ENCODE peak calls at places on chromosomes 1 and 21, in nine cellular contexts. One of them, this sample, is unnamed. For H3K9me3, the result is how much of the 10 kb centered on the place peaks cover.

GRCh38 chr21:28798798-28799197 is 193.9 kb downstream of the LTN1 start:
- DNase-seq in adrenal gland: no peak
- DNase-seq in neural progenitor cell: no peak
- DNase-seq in adipocyte: peak
- DNase-seq in left ventricle myocardium inferior: no peak
- DNase-seq in tibial artery: no peak
- DNase-seq in CD8-positive, alpha-beta memory T cell: no peak
- DNase-seq in aorta: no peak
- DNase-seq in SK-N-SH: no peak
- DNase-seq in this sample: no peak

GRCh38 chr1:177659259-177659658 is 310.6 kb downstream of the SEC16B start:
- DNase-seq in adrenal gland: no peak
- DNase-seq in neural progenitor cell: no peak
- DNase-seq in adipocyte: no peak
- DNase-seq in left ventricle myocardium inferior: no peak
- DNase-seq in tibial artery: no peak
- DNase-seq in CD8-positive, alpha-beta memory T cell: no peak
- DNase-seq in aorta: no peak
- DNase-seq in SK-N-SH: peak
- DNase-seq in this sample: no peak

GRCh38 chr1:185017338-185017737 is 28.0 kb upstream of the RNF2 start:
- DNase-seq in adrenal gland: peak
- DNase-seq in neural progenitor cell: no peak
- DNase-seq in adipocyte: peak
- DNase-seq in left ventricle myocardium inferior: no peak
- DNase-seq in tibial artery: no peak
- DNase-seq in CD8-positive, alpha-beta memory T cell: no peak
- DNase-seq in aorta: no peak
- DNase-seq in SK-N-SH: no peak
- DNase-seq in this sample: no peak

GRCh38 chr1:26932536-26932935 is 11.0 kb downstream of the NUDC start:
- DNase-seq in adrenal gland: no peak
- DNase-seq in neural progenitor cell: no peak
- DNase-seq in adipocyte: no peak
- DNase-seq in left ventricle myocardium inferior: no peak
- DNase-seq in tibial artery: no peak
- DNase-seq in CD8-positive, alpha-beta memory T cell: no peak
- DNase-seq in aorta: no peak
- DNase-seq in SK-N-SH: no peak
- DNase-seq in this sample: no peak

GRCh38 chr1:228007054-228007800 is 429 bp downstream of the WNT3A start:
- DNase-seq in adrenal gland: peak
- DNase-seq in neural progenitor cell: peak
- DNase-seq in adipocyte: peak
- DNase-seq in left ventricle myocardium inferior: no peak
- DNase-seq in tibial artery: peak
- DNase-seq in CD8-positive, alpha-beta memory T cell: no peak
- DNase-seq in aorta: peak
- DNase-seq in SK-N-SH: peak
- DNase-seq in this sample: no peak

GRCh38 chr1:178933709-178934573 is 63.1 kb upstream of the ANGPTL1 start:
- DNase-seq in adrenal gland: no peak
- DNase-seq in neural progenitor cell: no peak
- DNase-seq in adipocyte: no peak
- DNase-seq in left ventricle myocardium inferior: no peak
- DNase-seq in tibial artery: peak
- DNase-seq in CD8-positive, alpha-beta memory T cell: no peak
- DNase-seq in aorta: no peak
- DNase-seq in SK-N-SH: no peak
- DNase-seq in this sample: no peak

GRCh38 chr1:36156329-36157114 is 562 bp downstream of the MAP7D1 start:
- DNase-seq in adrenal gland: peak
- DNase-seq in neural progenitor cell: peak
- DNase-seq in adipocyte: peak
- DNase-seq in left ventricle myocardium inferior: peak
- DNase-seq in tibial artery: peak
- DNase-seq in CD8-positive, alpha-beta memory T cell: peak
- DNase-seq in aorta: peak
- DNase-seq in SK-N-SH: peak
- DNase-seq in this sample: no peak

GRCh38 chr1:109499661-109500536 is 6.0 kb downstream of the CYB561D1 start:
- DNase-seq in adrenal gland: peak
- DNase-seq in neural progenitor cell: peak
- DNase-seq in adipocyte: no peak
- DNase-seq in left ventricle myocardium inferior: no peak
- DNase-seq in tibial artery: no peak
- DNase-seq in CD8-positive, alpha-beta memory T cell: peak
- DNase-seq in aorta: no peak
- DNase-seq in SK-N-SH: peak
- DNase-seq in this sample: peak

GRCh38 chr1:107231291-107231690 is 90.5 kb downstream of the NTNG1 start:
- DNase-seq in adrenal gland: no peak
- DNase-seq in neural progenitor cell: no peak
- DNase-seq in adipocyte: no peak
- DNase-seq in left ventricle myocardium inferior: no peak
- DNase-seq in tibial artery: no peak
- DNase-seq in CD8-positive, alpha-beta memory T cell: no peak
- DNase-seq in aorta: no peak
- DNase-seq in SK-N-SH: no peak
- DNase-seq in this sample: no peak

GRCh38 chr1:8516793-8517556 is 199.1 kb downstream of the SLC45A1 start:
- DNase-seq in adrenal gland: no peak
- DNase-seq in neural progenitor cell: no peak
- DNase-seq in adipocyte: peak
- DNase-seq in left ventricle myocardium inferior: no peak
- DNase-seq in tibial artery: no peak
- DNase-seq in CD8-positive, alpha-beta memory T cell: no peak
- DNase-seq in aorta: no peak
- DNase-seq in SK-N-SH: no peak
- DNase-seq in this sample: no peak

GRCh38 chr1:209988706-209989105 is 50.7 kb downstream of the SYT14 start:
- DNase-seq in adrenal gland: no peak
- DNase-seq in neural progenitor cell: no peak
- DNase-seq in adipocyte: no peak
- DNase-seq in left ventricle myocardium inferior: no peak
- DNase-seq in tibial artery: no peak
- DNase-seq in CD8-positive, alpha-beta memory T cell: no peak
- DNase-seq in aorta: no peak
- DNase-seq in SK-N-SH: no peak
- DNase-seq in this sample: no peak

GRCh38 chr1:177948336-177948972 is 21.4 kb downstream of the SEC16B start:
- DNase-seq in adrenal gland: peak
- DNase-seq in neural progenitor cell: peak
- DNase-seq in adipocyte: peak
- DNase-seq in left ventricle myocardium inferior: peak
- DNase-seq in tibial artery: peak
- DNase-seq in CD8-positive, alpha-beta memory T cell: no peak
- DNase-seq in aorta: no peak
- DNase-seq in SK-N-SH: peak
- DNase-seq in this sample: no peak

GRCh38 chr1:225896937-225897549 is 8.1 kb upstream of the LEFTY1 start:
- DNase-seq in adrenal gland: no peak
- DNase-seq in neural progenitor cell: no peak
- DNase-seq in adipocyte: no peak
- DNase-seq in left ventricle myocardium inferior: no peak
- DNase-seq in tibial artery: no peak
- DNase-seq in CD8-positive, alpha-beta memory T cell: peak
- DNase-seq in aorta: no peak
- DNase-seq in SK-N-SH: no peak
- DNase-seq in this sample: peak

GRCh38 chr21:37742532-37742931 is 173.7 kb downstream of the KCNJ6 start:
- DNase-seq in adrenal gland: no peak
- DNase-seq in neural progenitor cell: no peak
- DNase-seq in adipocyte: peak
- DNase-seq in left ventricle myocardium inferior: no peak
- DNase-seq in tibial artery: no peak
- DNase-seq in CD8-positive, alpha-beta memory T cell: no peak
- DNase-seq in aorta: no peak
- DNase-seq in SK-N-SH: no peak
- DNase-seq in this sample: no peak

GRCh38 chr1:225845633-225846259 is 35.8 kb downstream of the EPHX1 start:
- DNase-seq in adrenal gland: peak
- DNase-seq in neural progenitor cell: peak
- DNase-seq in adipocyte: peak
- DNase-seq in left ventricle myocardium inferior: peak
- DNase-seq in tibial artery: peak
- DNase-seq in CD8-positive, alpha-beta memory T cell: no peak
- DNase-seq in aorta: peak
- DNase-seq in SK-N-SH: peak
- DNase-seq in this sample: no peak

DNA sequence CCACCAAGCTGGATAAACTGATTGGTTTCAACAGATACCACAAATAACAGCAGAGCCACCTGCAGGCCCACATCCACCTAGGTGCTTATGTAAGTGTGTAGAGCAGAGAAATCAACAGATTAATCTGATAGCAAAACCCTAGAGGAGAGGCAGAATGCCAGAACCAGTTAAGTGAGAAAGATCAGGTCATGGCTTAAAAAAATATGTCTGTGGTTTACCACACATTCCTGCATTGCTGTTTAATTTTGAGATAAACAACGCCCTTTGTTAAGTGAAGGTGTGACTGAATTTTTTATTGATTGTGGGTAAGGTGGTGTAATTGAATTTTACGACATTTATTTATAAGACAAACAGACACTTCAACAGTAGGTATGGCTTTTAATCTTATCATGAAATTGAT is 21.2 kb downstream of the CRNN start:
- DNase-seq in adrenal gland: no peak
- DNase-seq in neural progenitor cell: no peak
- DNase-seq in adipocyte: no peak
- DNase-seq in left ventricle myocardium inferior: no peak
- DNase-seq in tibial artery: no peak
- DNase-seq in CD8-positive, alpha-beta memory T cell: peak
- DNase-seq in aorta: no peak
- DNase-seq in SK-N-SH: no peak
- DNase-seq in this sample: no peak
- H3K9me3 ChIP-seq in adrenal gland: under half
- H3K9me3 ChIP-seq in neural progenitor cell: under half
- H3K9me3 ChIP-seq in adipocyte: under half
- H3K9me3 ChIP-seq in left ventricle myocardium inferior: under half
- H3K9me3 ChIP-seq in tibial artery: under half
- H3K9me3 ChIP-seq in CD8-positive, alpha-beta memory T cell: under half
- H3K9me3 ChIP-seq in aorta: under half
- H3K9me3 ChIP-seq in SK-N-SH: under half
- H3K9me3 ChIP-seq in this sample: under half

DNA sequence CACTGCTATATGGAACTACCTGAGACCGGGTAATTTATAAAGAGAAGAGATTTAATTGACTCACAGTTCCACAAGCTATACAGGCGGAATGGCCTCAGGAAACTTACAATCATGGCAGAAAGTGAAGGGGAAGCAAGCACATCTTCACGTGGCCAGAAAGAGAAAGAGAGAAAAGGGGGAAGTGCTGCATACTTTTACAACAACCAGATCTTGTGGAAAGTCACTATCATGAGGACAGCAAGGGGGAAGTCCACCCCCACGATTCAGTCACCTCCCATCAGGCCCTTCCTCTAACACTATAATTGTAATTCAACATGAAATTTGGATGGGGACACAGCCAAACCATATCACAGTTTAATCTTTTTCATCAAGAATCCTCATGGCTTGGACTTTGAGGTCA is 339.2 kb upstream of the AJAP1 start:
- DNase-seq in adrenal gland: no peak
- DNase-seq in neural progenitor cell: no peak
- DNase-seq in adipocyte: no peak
- DNase-seq in left ventricle myocardium inferior: no peak
- DNase-seq in tibial artery: no peak
- DNase-seq in CD8-positive, alpha-beta memory T cell: no peak
- DNase-seq in aorta: no peak
- DNase-seq in SK-N-SH: no peak
- DNase-seq in this sample: no peak
- H3K9me3 ChIP-seq in adrenal gland: under half
- H3K9me3 ChIP-seq in neural progenitor cell: under half
- H3K9me3 ChIP-seq in adipocyte: under half
- H3K9me3 ChIP-seq in left ventricle myocardium inferior: under half
- H3K9me3 ChIP-seq in tibial artery: under half
- H3K9me3 ChIP-seq in CD8-positive, alpha-beta memory T cell: under half
- H3K9me3 ChIP-seq in aorta: under half
- H3K9me3 ChIP-seq in SK-N-SH: under half
- H3K9me3 ChIP-seq in this sample: under half

DNA sequence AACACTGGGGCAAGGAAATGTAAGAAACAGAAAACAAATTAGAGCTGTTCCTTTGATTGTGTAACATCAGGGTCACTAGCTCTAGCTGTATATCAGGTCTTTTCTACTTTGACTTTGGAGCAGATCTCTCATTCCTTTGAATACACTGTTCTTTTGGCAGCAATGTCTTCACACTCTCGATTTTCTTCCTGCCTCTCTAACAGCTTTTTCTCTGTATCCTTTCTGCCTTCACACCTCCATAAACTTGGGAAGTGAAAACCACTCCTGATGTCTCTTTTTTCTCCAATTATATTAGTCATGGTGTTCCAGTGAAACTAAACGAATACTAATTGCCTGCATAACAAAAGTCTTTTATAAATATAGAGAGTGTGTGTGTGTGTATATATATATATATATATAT is 1458.0 kb downstream of the NCAM2 start:
- DNase-seq in adrenal gland: no peak
- DNase-seq in neural progenitor cell: no peak
- DNase-seq in adipocyte: no peak
- DNase-seq in left ventricle myocardium inferior: no peak
- DNase-seq in tibial artery: no peak
- DNase-seq in CD8-positive, alpha-beta memory T cell: no peak
- DNase-seq in aorta: no peak
- DNase-seq in SK-N-SH: no peak
- DNase-seq in this sample: no peak
- H3K9me3 ChIP-seq in adrenal gland: under half
- H3K9me3 ChIP-seq in neural progenitor cell: under half
- H3K9me3 ChIP-seq in adipocyte: under half
- H3K9me3 ChIP-seq in left ventricle myocardium inferior: under half
- H3K9me3 ChIP-seq in tibial artery: under half
- H3K9me3 ChIP-seq in CD8-positive, alpha-beta memory T cell: under half
- H3K9me3 ChIP-seq in aorta: under half
- H3K9me3 ChIP-seq in SK-N-SH: under half
- H3K9me3 ChIP-seq in this sample: under half

GRCh38 chr21:27578741-27579265 is 611.9 kb upstream of the ADAMTS5 start:
- DNase-seq in adrenal gland: no peak
- DNase-seq in neural progenitor cell: no peak
- DNase-seq in adipocyte: no peak
- DNase-seq in left ventricle myocardium inferior: no peak
- DNase-seq in tibial artery: no peak
- DNase-seq in CD8-positive, alpha-beta memory T cell: no peak
- DNase-seq in aorta: no peak
- DNase-seq in SK-N-SH: no peak
- DNase-seq in this sample: no peak
- H3K9me3 ChIP-seq in adrenal gland: under half
- H3K9me3 ChIP-seq in neural progenitor cell: under half
- H3K9me3 ChIP-seq in adipocyte: under half
- H3K9me3 ChIP-seq in left ventricle myocardium inferior: under half
- H3K9me3 ChIP-seq in tibial artery: under half
- H3K9me3 ChIP-seq in CD8-positive, alpha-beta memory T cell: under half
- H3K9me3 ChIP-seq in aorta: under half
- H3K9me3 ChIP-seq in SK-N-SH: under half
- H3K9me3 ChIP-seq in this sample: under half

DNA sequence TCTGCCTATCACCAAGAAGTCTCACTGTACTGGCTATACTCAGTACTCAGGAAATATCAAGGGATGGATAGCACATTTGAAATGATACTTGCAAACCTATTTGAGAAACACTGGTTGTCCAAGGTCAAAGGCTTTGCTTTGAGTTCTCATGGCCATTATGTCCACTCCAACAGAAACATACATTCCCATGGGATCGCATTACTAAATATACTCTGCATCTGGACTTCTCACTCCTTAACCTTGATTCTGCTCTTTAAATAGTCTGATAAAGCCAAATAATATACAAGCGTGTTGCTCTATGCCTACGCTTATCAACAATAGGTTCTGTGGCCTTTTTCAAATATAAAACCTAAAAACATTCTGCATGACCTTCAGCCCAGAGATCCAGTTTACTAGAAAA is 1054.8 kb downstream of the MRPL39 start:
- DNase-seq in adrenal gland: no peak
- DNase-seq in neural progenitor cell: no peak
- DNase-seq in adipocyte: no peak
- DNase-seq in left ventricle myocardium inferior: no peak
- DNase-seq in tibial artery: no peak
- DNase-seq in CD8-positive, alpha-beta memory T cell: no peak
- DNase-seq in aorta: no peak
- DNase-seq in SK-N-SH: no peak
- DNase-seq in this sample: no peak
- H3K9me3 ChIP-seq in adrenal gland: under half
- H3K9me3 ChIP-seq in neural progenitor cell: under half
- H3K9me3 ChIP-seq in adipocyte: under half
- H3K9me3 ChIP-seq in left ventricle myocardium inferior: under half
- H3K9me3 ChIP-seq in tibial artery: under half
- H3K9me3 ChIP-seq in CD8-positive, alpha-beta memory T cell: under half
- H3K9me3 ChIP-seq in aorta: under half
- H3K9me3 ChIP-seq in SK-N-SH: under half
- H3K9me3 ChIP-seq in this sample: under half